ENCODE peak calls at places on chromosomes 1 and 21, in ten cellular contexts. Y is uterus, G is A549, M is ovary, W is left lung, Z is fibroblast of lung, X is A673, U is cardiac muscle cell, C is lung, Q is prostate gland. N is an unnamed sample.

GRCh38 chr1:91940496-91940895 is 8.7 kb upstream of the BRDT start:
- DNase-seq in Y (no peak), M (no peak), U (no peak), X (no peak), Z (no peak), G (no peak), C (no peak), W (no peak), Q (no peak), N (no peak)

GRCh38 chr1:231940116-231940515 is 313.5 kb downstream of the DISC1 start:
- DNase-seq in M (no peak), U (no peak), W (no peak), Q (no peak), C (no peak), X (no peak), G (no peak), Z (no peak), Y (no peak), N (no peak)

GRCh38 chr1:84996846-84997666 is at the start of gene MCOLN2:
- DNase-seq in Z (peak; percentile 7), M (peak; percentile 10), Q (no peak), Y (no peak), C (no peak), X (peak; percentile 62), W (peak; percentile 43), G (peak; percentile 24), U (peak; percentile 34), N (peak; percentile 65)

GRCh38 chr21:46323227-46323709 is 402 bp downstream of the C21orf58 start:
- DNase-seq in X (no peak), Y (no peak), M (no peak), G (no peak), W (no peak), Q (no peak), C (no peak), Z (peak; percentile 6), U (no peak), N (no peak)

GRCh38 chr1:161096015-161096414 is 2.1 kb upstream of the KLHDC9 start:
- DNase-seq in Y (no peak), C (no peak), M (no peak), Z (no peak), Q (no peak), X (no peak), W (no peak), U (no peak), G (no peak), N (no peak)

GRCh38 chr1:22101995-22102394 is 40.9 kb downstream of the WNT4 start:
- DNase-seq in W (no peak), Z (no peak), Y (no peak), X (no peak), C (no peak), U (no peak), G (no peak), Q (no peak), M (no peak), N (no peak)

GRCh38 chr1:58398714-58399113 is 147.8 kb downstream of the OMA1 start:
- DNase-seq in W (no peak), C (no peak), M (no peak), Y (no peak), Z (no peak), G (no peak), U (no peak), X (no peak), Q (no peak), N (no peak)

GRCh38 chr1:115530407-115530806 is 111.4 kb upstream of the VANGL1 start:
- DNase-seq in W (no peak), Q (no peak), M (no peak), C (no peak), Z (peak; percentile 69), Y (no peak), X (peak; percentile 79), G (no peak), U (no peak), N (no peak)

GRCh38 chr1:10646347-10646861 is 150.0 kb downstream of the CASZ1 start:
- DNase-seq in U (peak; percentile 61), Y (no peak), X (peak; percentile 80), Z (peak; percentile 60), C (no peak), M (no peak), Q (peak; percentile 59), G (peak; percentile 51), W (no peak), N (no peak)

GRCh38 chr1:68470388-68470970 is 20.7 kb upstream of the RPE65 start:
- DNase-seq in Q (no peak), U (peak; percentile 46), W (no peak), Z (no peak), M (no peak), C (no peak), Y (no peak), X (peak; percentile 37), G (peak; percentile 4), N (no peak)

GRCh38 chr1:28412731-28413130 is 43.2 kb downstream of the PHACTR4 start:
- DNase-seq in X (no peak), G (no peak), Y (no peak), M (no peak), C (no peak), Q (no peak), W (no peak), Z (peak; percentile 63), U (peak; percentile 47), N (no peak)

GRCh38 chr1:193240609-193241008 is 54.2 kb upstream of the B3GALT2 start:
- DNase-seq in Y (no peak), M (no peak), Q (no peak), W (no peak), U (no peak), X (no peak), C (no peak), G (no peak), Z (no peak), N (no peak)

GRCh38 chr1:175679931-175680652 is 63.3 kb downstream of the TNR start:
- DNase-seq in C (no peak), Q (no peak), G (no peak), Z (no peak), M (no peak), X (no peak), Y (no peak), U (no peak), W (no peak), N (no peak)

GRCh38 chr1:89310976-89311375 is 38.3 kb upstream of the GBP5 start:
- DNase-seq in Y (no peak), U (no peak), Z (no peak), M (no peak), Q (no peak), W (no peak), G (no peak), X (no peak), C (no peak), N (no peak)

DNA sequence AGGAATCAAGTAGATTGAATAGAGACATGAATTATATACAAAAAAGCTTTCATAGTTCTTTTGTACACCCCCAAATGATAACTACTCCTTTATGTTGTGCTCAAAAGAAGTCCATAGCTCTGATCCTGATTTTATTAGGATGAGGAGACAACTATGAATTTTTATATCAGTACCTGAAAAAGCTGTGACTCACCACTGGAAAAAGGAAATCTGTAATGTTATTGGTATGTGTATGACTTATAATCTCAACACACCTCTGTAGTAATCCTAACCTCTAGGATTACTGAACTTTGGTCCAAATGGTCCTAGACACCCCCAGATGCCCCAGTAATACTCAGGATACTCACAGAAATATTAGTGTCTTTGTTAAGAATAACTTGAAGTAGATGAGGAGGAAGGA is 10.2 kb downstream of the PRKAB2 start:
- DNase-seq in W (no peak), M (no peak), G (no peak), X (no peak), Y (no peak), C (no peak), Z (no peak), U (no peak), Q (no peak), N (no peak)
- H3K4me3 ChIP-seq in W (no peak overlapping the region), M (no peak overlapping the region), G (no peak overlapping the region), X (no peak overlapping the region), Y (no peak overlapping the region), C (no peak overlapping the region), Z (no peak overlapping the region), U (no peak overlapping the region), Q (no peak overlapping the region), N (no peak overlapping the region)

DNA sequence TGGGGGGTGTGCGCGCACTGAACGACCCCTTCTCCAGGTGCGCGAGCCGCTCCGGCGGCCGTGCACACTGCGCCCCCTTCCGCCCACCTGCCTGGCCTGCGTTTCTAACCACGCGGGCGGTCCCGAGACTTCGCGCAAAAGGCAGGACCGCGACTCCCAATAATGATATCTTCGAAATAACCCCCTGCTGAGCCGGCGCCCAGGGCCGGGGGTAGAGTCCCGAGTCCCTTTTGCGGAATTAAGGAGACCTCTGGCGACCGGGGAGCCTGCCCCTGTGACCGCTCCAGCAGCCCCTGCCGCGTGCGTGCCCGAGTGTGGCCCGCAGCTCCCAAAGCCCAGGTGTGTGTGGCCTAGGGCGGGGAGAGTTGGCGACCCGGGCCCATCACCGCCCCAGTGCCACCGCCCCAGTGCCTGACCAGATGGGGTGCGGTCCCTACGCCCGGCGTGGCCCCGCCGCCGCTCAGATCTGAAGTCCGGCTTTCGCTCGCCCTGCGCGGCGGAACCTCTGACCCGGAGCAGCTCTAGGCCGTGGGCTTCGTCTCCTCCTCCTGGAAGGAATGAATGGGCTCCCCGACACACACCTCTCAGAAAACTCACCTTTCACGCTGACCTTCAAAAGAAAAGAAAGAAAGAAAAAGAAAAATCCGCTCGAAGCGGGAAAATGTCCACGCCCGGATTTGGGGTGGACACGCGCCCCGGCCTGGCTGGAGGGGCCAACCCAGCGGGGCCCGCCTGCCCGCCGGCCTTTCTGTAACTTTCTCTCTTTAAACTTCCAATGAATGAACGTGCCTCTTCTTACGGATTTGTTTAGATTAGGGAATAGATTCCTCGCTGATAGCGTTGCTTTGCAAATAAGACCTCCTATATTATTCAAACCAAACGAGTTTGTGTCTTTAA is 5.5 kb upstream of the SIM2 start:
- DNase-seq in Q (no peak), W (no peak), X (no peak), Z (no peak), G (no peak), U (no peak), C (no peak), Y (no peak), M (no peak), N (no peak)
- H3K9me3 ChIP-seq in Q (no peaks in the 10 kb centered on the region), W (no peaks in the 10 kb centered on the region), X (no peaks in the 10 kb centered on the region), Z (no peaks in the 10 kb centered on the region), G (no peaks in the 10 kb centered on the region), U (no peaks in the 10 kb centered on the region), C (peaks cover 12% of the 10 kb centered on the region), Y (no peaks in the 10 kb centered on the region), M (no peaks in the 10 kb centered on the region), N (no peaks in the 10 kb centered on the region)

DNA sequence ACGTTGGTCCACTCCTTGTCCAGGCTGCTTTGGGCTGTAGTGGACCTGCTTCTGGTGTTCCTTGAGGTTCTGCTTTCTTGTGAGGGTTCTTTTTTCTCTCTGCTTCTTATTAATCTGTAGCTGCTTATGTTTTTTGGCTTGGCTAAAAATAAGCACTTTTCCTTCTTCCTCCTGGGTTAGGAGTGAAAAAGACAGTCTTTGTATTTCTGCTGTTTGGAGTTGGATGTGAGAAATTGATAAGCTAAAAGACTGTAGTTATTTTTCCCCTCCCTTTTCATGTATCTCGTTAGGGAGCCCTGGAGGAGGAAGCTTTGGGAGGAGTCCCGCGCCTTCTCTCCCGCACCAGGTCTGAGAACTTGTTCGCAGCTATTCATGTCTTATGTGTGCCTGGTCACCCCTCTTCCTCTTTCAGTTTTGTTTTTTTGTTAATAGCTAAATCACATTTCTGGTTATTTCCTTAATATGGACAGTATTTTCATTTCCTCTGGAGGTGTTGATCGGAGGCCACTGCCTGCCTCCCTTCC is 79.0 kb downstream of the GALNT2 start:
- DNase-seq in Y (no peak), C (no peak), Q (no peak), U (no peak), W (no peak), G (no peak), M (no peak), X (no peak), Z (no peak), N (no peak)
- H3K4me1 ChIP-seq in Y (no peaks in the 10 kb centered on the region), C (peaks cover 16% of the 10 kb centered on the region), Q (no peaks in the 10 kb centered on the region), U (peaks cover 50% of the 10 kb centered on the region), W (peaks cover 80% of the 10 kb centered on the region), G (peaks cover 4% of the 10 kb centered on the region), M (peaks cover 18% of the 10 kb centered on the region), X (peaks cover 63% of the 10 kb centered on the region), Z (no peaks in the 10 kb centered on the region), N (peaks cover 41% of the 10 kb centered on the region)

GRCh38 chr1:200437556-200438203 is 27.8 kb upstream of the ZNF281 start:
- DNase-seq in Y (no peak), W (no peak), X (no peak), Q (no peak), M (no peak), U (no peak), G (no peak), Z (peak; percentile 40), C (no peak), N (no peak)
- H3K4me3 ChIP-seq in Y (no peak overlapping the region), W (no peak overlapping the region), X (no peak overlapping the region), Q (no peak overlapping the region), M (no peak overlapping the region), U (no peak overlapping the region), G (no peak overlapping the region), Z (peak overlapping the region; percentile 15), C (no peak overlapping the region), N (peak overlapping the region; percentile 12)

N was measured in right cardiac atrium.